ENCODE peak calls at places on chromosomes 11 and 22, in seven cellular contexts. U is fibroblast of pulmonary artery, I is fibroblast of mammary gland, S is bronchial epithelial cell, T is K562, V is brain microvascular endothelial cell, Y is mammary epithelial cell. O is an unnamed sample.

GRCh38 chr11:14114269-14114668 is 151.7 kb downstream of the SPON1 start:
- DNase-seq in U (no peak), I (no peak), S (peak; percentile 26), T (no peak), V (no peak), Y (peak; percentile 11), O (no peak)

GRCh38 chr11:64726211-64726641 is 3.2 kb upstream of the NRXN2 start:
- DNase-seq in U (no peak), I (no peak), S (no peak), T (no peak), V (no peak), Y (no peak), O (no peak)

GRCh38 chr11:103940542-103940941 is 95.9 kb upstream of the DDI1 start:
- DNase-seq in U (no peak), I (no peak), S (peak; percentile 86), T (no peak), V (no peak), Y (peak; percentile 58), O (no peak)

GRCh38 chr22:31876156-31877035 is 67.9 kb upstream of the YWHAH start:
- DNase-seq in U (no peak), I (peak; percentile 86), S (peak; percentile 56), T (no peak), V (no peak), Y (peak; percentile 71), O (no peak)

GRCh38 chr11:8025123-8025522 is 38.0 kb downstream of the EIF3F start:
- DNase-seq in U (no peak), I (no peak), S (no peak), T (no peak), V (peak; percentile 32), Y (no peak), O (no peak)

GRCh38 chr22:17706451-17706900 is 67.8 kb downstream of the BID start:
- DNase-seq in U (peak; percentile 94), I (peak; percentile 96), S (peak; percentile 93), T (peak; percentile 26), V (peak; percentile 95), Y (peak; percentile 95), O (peak; percentile 88)

GRCh38 chr11:134678152-134678551 is 266.1 kb upstream of the B3GAT1 start:
- DNase-seq in U (no peak), I (no peak), S (no peak), T (no peak), V (no peak), Y (no peak), O (no peak)

GRCh38 chr11:11396290-11397042 is 43.4 kb upstream of the CSNK2A3 start:
- DNase-seq in U (peak; percentile 95), I (peak; percentile 97), S (peak; percentile 90), T (no peak), V (peak; percentile 84), Y (peak; percentile 88), O (no peak)

GRCh38 chr11:125425601-125426000 is 70.5 kb downstream of the FEZ1 start:
- DNase-seq in U (no peak), I (no peak), S (no peak), T (no peak), V (no peak), Y (no peak), O (no peak)

GRCh38 chr22:20866716-20867115 is 7.9 kb downstream of the SNAP29 start:
- DNase-seq in U (no peak), I (no peak), S (no peak), T (peak; percentile 59), V (no peak), Y (no peak), O (no peak)

GRCh38 chr22:25008666-25009065 is 56.1 kb downstream of the KIAA1671 start:
- DNase-seq in U (no peak), I (no peak), S (no peak), T (no peak), V (no peak), Y (peak; percentile 76), O (no peak)

GRCh38 chr11:115674831-115675230 is 170.6 kb upstream of the CADM1 start:
- DNase-seq in U (no peak), I (no peak), S (no peak), T (no peak), V (no peak), Y (no peak), O (no peak)

GRCh38 chr11:14566331-14567063 is 46.3 kb upstream of the PSMA1 start:
- DNase-seq in U (no peak), I (no peak), S (no peak), T (no peak), V (no peak), Y (no peak), O (no peak)

GRCh38 chr22:32850591-32851517 is 49.3 kb downstream of the TIMP3 start:
- DNase-seq in U (peak; percentile 66), I (peak; percentile 45), S (no peak), T (no peak), V (no peak), Y (no peak), O (no peak)

GRCh38 chr11:69374110-69374981 is 80.4 kb downstream of the MYEOV start:
- DNase-seq in U (no peak), I (no peak), S (no peak), T (no peak), V (no peak), Y (no peak), O (no peak)

GRCh38 chr11:130145975-130146776 is 13.4 kb upstream of the ST14 start:
- DNase-seq in U (no peak), I (peak; percentile 31), S (peak; percentile 94), T (no peak), V (no peak), Y (peak; percentile 99), O (peak; percentile 25)

GRCh38 chr11:129374993-129375721 is 491 bp upstream of the BARX2 start:
- DNase-seq in U (no peak), I (no peak), S (peak; percentile 45), T (no peak), V (no peak), Y (peak; percentile 37), O (no peak)

GRCh38 chr22:48651036-48651890 is 1176.4 kb downstream of the BRD1 start:
- DNase-seq in U (no peak), I (no peak), S (no peak), T (no peak), V (no peak), Y (no peak), O (no peak)

GRCh38 chr22:50218996-50219727 is 18.4 kb downstream of the SELENOO start:
- DNase-seq in U (peak; percentile 82), I (peak; percentile 85), S (peak; percentile 42), T (peak; percentile 72), V (peak; percentile 48), Y (peak; percentile 42), O (no peak)

GRCh38 chr22:44659140-44659539 is 42.9 kb upstream of the PRR5 start:
- DNase-seq in U (no peak), I (no peak), S (no peak), T (no peak), V (peak; percentile 11), Y (no peak), O (no peak)

DNA sequence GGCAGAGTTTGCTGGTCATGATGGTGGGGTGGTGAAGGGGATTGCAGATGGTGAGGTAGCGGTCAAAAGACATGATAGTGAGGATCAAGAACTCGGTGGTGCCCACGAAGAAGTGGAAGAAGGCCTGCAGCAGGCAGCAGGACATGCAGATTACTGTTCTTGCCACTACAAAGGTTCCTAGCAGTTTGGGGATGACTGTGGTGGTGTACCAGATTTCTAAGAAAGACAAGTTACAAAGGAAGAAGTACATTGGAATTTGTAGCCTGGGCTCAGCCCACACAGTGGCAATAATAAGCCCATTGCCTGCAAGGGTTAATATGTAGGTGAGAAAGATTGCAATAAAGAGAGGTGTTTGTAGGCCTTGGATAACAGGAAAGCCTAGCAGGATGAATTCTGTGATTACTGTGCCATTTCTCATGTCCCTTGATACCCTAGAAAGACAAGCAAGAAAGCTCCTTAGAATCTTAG is at the start of gene OR6X1:
- DNase-seq in U (no peak), I (no peak), S (no peak), T (no peak), V (no peak), Y (no peak), O (no peak)
- H3K4me3 ChIP-seq in U (no peak within 1 kb of the TSS), I (no peak within 1 kb of the TSS), S (no peak within 1 kb of the TSS), T (no peak within 1 kb of the TSS), V (no peak within 1 kb of the TSS), Y (no peak within 1 kb of the TSS), O (no peak within 1 kb of the TSS)

GRCh38 chr11:85809881-85810280 is 1.1 kb downstream of the SYTL2 start:
- DNase-seq in U (no peak), I (no peak), S (no peak), T (peak; percentile 6), V (peak; percentile 36), Y (no peak), O (no peak)
- TF ChIP-seq CTCF in U (no peak), I (peak; percentile 20), S (peak; percentile 11), T (no peak), V (peak; percentile 70), Y (no peak), O (no peak)

GRCh38 chr11:99865951-99866350 is 821.1 kb upstream of the ARHGAP42 start:
- DNase-seq in U (peak; percentile 4), I (peak; percentile 0), S (no peak), T (no peak), V (peak; percentile 3), Y (no peak), O (no peak)
- H3K4me3 ChIP-seq in U (no peak overlapping the region), I (no peak overlapping the region), S (no peak overlapping the region), T (no peak overlapping the region), V (no peak overlapping the region), Y (no peak overlapping the region), O (no peak overlapping the region)

GRCh38 chr11:66311965-66312548 is 4.8 kb downstream of the CD248 start:
- DNase-seq in U (peak; percentile 95), I (peak; percentile 87), S (peak; percentile 89), T (peak; percentile 94), V (peak; percentile 84), Y (peak; percentile 91), O (peak; percentile 94)

GRCh38 chr11:66314561-66315497 is 2.0 kb downstream of the CD248 start:
- DNase-seq in U (no peak), I (no peak), S (no peak), T (no peak), V (no peak), Y (no peak), O (no peak)

GRCh38 chr11:66314186-66314501 is 2.7 kb downstream of the CD248 start:
- DNase-seq in U (no peak), I (no peak), S (no peak), T (no peak), V (no peak), Y (no peak), O (no peak)

GRCh38 chr11:66312549-66313320 is 4.1 kb downstream of the CD248 start:
- DNase-seq in U (peak; percentile 99), I (peak; percentile 99), S (peak; percentile 90), T (peak; percentile 99), V (peak; percentile 99), Y (peak; percentile 93), O (peak; percentile 97)

DNA sequence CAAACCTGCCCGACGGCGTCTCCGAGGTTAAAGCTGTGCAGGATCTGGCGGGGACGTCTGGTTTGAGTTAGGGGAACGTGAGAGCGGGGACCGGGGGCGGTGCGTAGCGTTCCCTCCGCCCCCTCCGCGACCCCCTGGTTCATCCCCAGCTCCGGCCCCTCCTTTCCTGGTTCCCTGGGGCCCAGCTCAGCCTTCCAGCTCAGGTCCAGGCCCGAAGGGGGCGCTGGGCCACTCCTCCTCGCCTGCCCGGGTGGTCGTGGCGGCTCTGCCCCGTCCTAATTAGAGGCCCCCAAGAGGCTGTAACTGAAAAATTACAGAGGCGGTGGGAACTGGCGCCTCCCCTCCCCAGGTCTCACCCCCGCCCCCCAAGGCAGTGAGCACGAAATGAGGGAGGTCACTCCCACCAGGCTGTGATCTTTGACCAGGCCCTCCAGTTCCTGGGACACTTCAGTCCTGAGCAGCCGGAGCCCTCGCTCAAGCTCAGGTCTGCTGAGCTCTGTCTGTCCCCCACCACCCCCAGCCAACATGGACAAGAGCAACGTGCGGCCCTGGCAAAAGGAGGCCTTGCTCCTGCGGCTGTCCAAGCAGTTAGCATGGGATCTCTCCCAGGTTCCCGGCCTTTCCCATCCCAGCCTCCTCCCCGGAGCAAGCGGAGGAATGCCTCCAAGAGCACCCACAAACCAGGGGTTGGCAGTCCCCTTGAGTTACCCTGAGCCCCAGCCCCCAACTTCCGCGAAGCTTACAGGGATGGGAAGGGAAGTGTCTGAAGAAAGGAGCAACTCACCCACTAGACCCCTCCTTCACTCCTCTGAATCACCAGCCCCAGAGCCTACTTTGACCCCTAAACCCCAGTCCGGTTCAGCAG is 3.3 kb downstream of the CD248 start:
- DNase-seq in U (peak; percentile 32), I (peak; percentile 59), S (no peak), T (no peak), V (no peak), Y (no peak), O (no peak)
- TF ChIP-seq CTCF in U (no peak), I (peak; percentile 18), S (no peak), T (no peak), V (peak; percentile 58), Y (no peak), O (no peak)

O was measured in GM12865.